ENCODE peak calls at places on chromosomes 2 and 18, in eight cellular contexts. Q is HCT116, V is bronchial epithelial cell, F is PC-9, U is right cardiac atrium, K is astrocyte of the spinal cord, S is fibroblast of lung, C is body of pancreas. E is an unnamed sample.

GRCh38 chr2:56170988-56171387 is 12.8 kb upstream of the CCDC85A start:
- DNase-seq in Q (no peak), V (no peak), F (no peak), U (no peak), K (no peak), S (no peak), C (no peak), E (no peak)

GRCh38 chr2:38026846-38027245 is 49.1 kb downstream of the CYP1B1 start:
- DNase-seq in Q (no peak), V (peak; percentile 80), F (no peak), U (no peak), K (no peak), S (no peak), C (no peak), E (no peak)

GRCh38 chr18:23784811-23785245 is 95.6 kb downstream of the LAMA3 start:
- DNase-seq in Q (no peak), V (peak; percentile 94), F (peak; percentile 42), U (no peak), K (peak; percentile 82), S (peak; percentile 67), C (no peak), E (peak; percentile 82)

GRCh38 chr2:17303054-17303453 is 215.2 kb downstream of the RAD51AP2 start:
- DNase-seq in Q (no peak), V (peak; percentile 100), F (peak; percentile 99), U (no peak), K (peak; percentile 68), S (peak; percentile 73), C (no peak), E (peak; percentile 15)

GRCh38 chr2:38535745-38536506 is 66.8 kb downstream of the HNRNPLL start:
- DNase-seq in Q (peak; percentile 37), V (peak; percentile 28), F (peak; percentile 61), U (peak; percentile 93), K (peak; percentile 55), S (peak; percentile 60), C (peak; percentile 86), E (peak; percentile 68)

GRCh38 chr2:115162454-115163293 is 720.2 kb downstream of the DPP10 start:
- DNase-seq in Q (no peak), V (no peak), F (no peak), U (peak; percentile 35), K (no peak), S (no peak), C (peak; percentile 34), E (no peak)

GRCh38 chr2:41879367-41879871 is 168.4 kb upstream of the PKDCC start:
- DNase-seq in Q (no peak), V (no peak), F (no peak), U (no peak), K (no peak), S (peak; percentile 39), C (no peak), E (no peak)

GRCh38 chr2:210617732-210618330 is 61.4 kb downstream of the CPS1 start:
- DNase-seq in Q (peak; percentile 12), V (peak; percentile 40), F (no peak), U (no peak), K (peak; percentile 58), S (peak; percentile 58), C (peak; percentile 14), E (peak; percentile 68)

GRCh38 chr18:57657566-57657965 is 35.9 kb upstream of the NARS1 start:
- DNase-seq in Q (no peak), V (no peak), F (no peak), U (no peak), K (no peak), S (peak; percentile 31), C (no peak), E (peak; percentile 23)

GRCh38 chr18:61770279-61770678 is 122.5 kb downstream of the RNF152 start:
- DNase-seq in Q (no peak), V (no peak), F (no peak), U (no peak), K (no peak), S (no peak), C (no peak), E (no peak)

GRCh38 chr2:140586379-140586778 is 1544.4 kb downstream of the LRP1B start:
- DNase-seq in Q (peak; percentile 45), V (peak; percentile 15), F (no peak), U (no peak), K (no peak), S (peak; percentile 8), C (peak; percentile 36), E (peak; percentile 26)

GRCh38 chr18:9135912-9136314 is 668 bp upstream of the ANKRD12 start:
- DNase-seq in Q (peak; percentile 43), V (peak; percentile 53), F (peak; percentile 55), U (no peak), K (no peak), S (no peak), C (peak; percentile 60), E (peak; percentile 30)

GRCh38 chr2:99827296-99827999 is 314.9 kb downstream of the AFF3 start:
- DNase-seq in Q (no peak), V (no peak), F (no peak), U (no peak), K (no peak), S (no peak), C (no peak), E (no peak)

GRCh38 chr2:98598781-98599428 is 9.4 kb downstream of the COA5 start:
- DNase-seq in Q (no peak), V (peak; percentile 87), F (peak; percentile 79), U (no peak), K (peak; percentile 25), S (peak; percentile 51), C (no peak), E (peak; percentile 66)

GRCh38 chr2:115165529-115166109 is 723.2 kb downstream of the DPP10 start:
- DNase-seq in Q (no peak), V (peak; percentile 38), F (no peak), U (no peak), K (peak; percentile 14), S (peak; percentile 41), C (peak; percentile 55), E (peak; percentile 53)

GRCh38 chr2:182456784-182457183 is 29.9 kb upstream of the PDE1A start:
- DNase-seq in Q (no peak), V (no peak), F (no peak), U (no peak), K (peak; percentile 49), S (peak; percentile 2), C (no peak), E (peak; percentile 53)

GRCh38 chr2:43127208-43127940 is 99.0 kb downstream of the ZFP36L2 start:
- DNase-seq in Q (peak; percentile 33), V (no peak), F (no peak), U (peak; percentile 91), K (no peak), S (peak; percentile 39), C (peak; percentile 63), E (peak; percentile 56)
- H3K4me3 ChIP-seq in Q (no peak overlapping the region), V (no peak overlapping the region), F (no peak overlapping the region), U (no peak overlapping the region), K (no peak overlapping the region), S (no peak overlapping the region), C (no peak overlapping the region), E (no peak overlapping the region)

GRCh38 chr2:28366149-28366495 is 26.5 kb upstream of the FOSL2 start:
- DNase-seq in Q (no peak), V (no peak), F (no peak), U (no peak), K (no peak), S (no peak), C (no peak), E (no peak)
- H3K4me3 ChIP-seq in Q (no peak overlapping the region), V (no peak overlapping the region), F (no peak overlapping the region), U (no peak overlapping the region), K (no peak overlapping the region), S (no peak overlapping the region), C (no peak overlapping the region), E (no peak overlapping the region)

GRCh38 chr2:229582151-229582550 is 132.2 kb downstream of the DNER start:
- DNase-seq in Q (no peak), V (no peak), F (no peak), U (no peak), K (no peak), S (no peak), C (no peak), E (no peak)

GRCh38 chr2:229575569-229576315 is 138.6 kb downstream of the DNER start:
- DNase-seq in Q (no peak), V (no peak), F (no peak), U (no peak), K (peak; percentile 36), S (peak; percentile 9), C (no peak), E (peak; percentile 16)

GRCh38 chr2:229572434-229573338 is 141.7 kb downstream of the DNER start:
- DNase-seq in Q (no peak), V (no peak), F (no peak), U (no peak), K (no peak), S (no peak), C (no peak), E (peak; percentile 29)

GRCh38 chr2:229578052-229578846 is 136.1 kb downstream of the DNER start:
- DNase-seq in Q (no peak), V (no peak), F (no peak), U (no peak), K (no peak), S (no peak), C (no peak), E (no peak)
- H3K4me3 ChIP-seq in Q (no peak overlapping the region), V (no peak overlapping the region), F (no peak overlapping the region), U (no peak overlapping the region), K (no peak overlapping the region), S (no peak overlapping the region), C (no peak overlapping the region), E (no peak overlapping the region)

GRCh38 chr2:241870611-241871537 is 1.3 kb downstream of the RTP5 start:
- DNase-seq in Q (no peak), V (no peak), F (no peak), U (peak; percentile 57), K (no peak), S (no peak), C (no peak), E (no peak)
- H3K4me3 ChIP-seq in Q (no peak overlapping the region), V (no peak overlapping the region), F (no peak overlapping the region), U (no peak overlapping the region), K (no peak overlapping the region), S (no peak overlapping the region), C (no peak overlapping the region), E (no peak overlapping the region)

DNA sequence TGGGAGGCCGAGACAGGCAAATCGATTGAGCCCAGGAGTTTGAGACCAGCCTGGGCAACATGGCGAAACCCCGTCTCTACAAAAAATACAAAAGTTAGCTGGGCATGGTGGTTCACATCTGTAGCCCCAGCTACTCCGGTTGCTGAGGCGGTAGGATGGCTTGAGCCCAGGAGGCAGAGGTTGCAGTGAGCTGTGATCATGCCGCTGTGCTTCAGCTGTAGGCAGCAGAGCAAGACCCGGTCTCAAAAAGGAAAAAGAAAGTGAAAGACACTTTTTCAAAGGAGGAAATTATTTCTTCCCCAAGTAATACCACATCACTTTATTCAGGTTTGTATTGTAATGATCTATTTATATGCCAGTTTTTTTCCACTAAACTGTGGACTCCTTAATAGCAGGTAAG is 35.7 kb upstream of the TAF4B start:
- DNase-seq in Q (no peak), V (no peak), F (no peak), U (no peak), K (no peak), S (no peak), C (no peak), E (no peak)
- H3K4me3 ChIP-seq in Q (no peak overlapping the region), V (no peak overlapping the region), F (no peak overlapping the region), U (no peak overlapping the region), K (no peak overlapping the region), S (no peak overlapping the region), C (no peak overlapping the region), E (no peak overlapping the region)

GRCh38 chr2:6916736-6917070 is 509 bp upstream of the RNF144A start:
- DNase-seq in Q (no peak), V (no peak), F (no peak), U (no peak), K (no peak), S (no peak), C (no peak), E (no peak)
- H3K4me3 ChIP-seq in Q (no peak overlapping the region), V (no peak overlapping the region), F (no peak overlapping the region), U (no peak overlapping the region), K (peak overlapping the region; percentile 14), S (no peak overlapping the region), C (no peak overlapping the region), E (peak overlapping the region; percentile 34)

GRCh38 chr2:196331816-196332215 is 160.4 kb upstream of the STK17B start:
- DNase-seq in Q (no peak), V (no peak), F (no peak), U (no peak), K (no peak), S (peak; percentile 62), C (no peak), E (peak; percentile 63)
- H3K4me3 ChIP-seq in Q (no peak overlapping the region), V (no peak overlapping the region), F (no peak overlapping the region), U (no peak overlapping the region), K (no peak overlapping the region), S (no peak overlapping the region), C (no peak overlapping the region), E (no peak overlapping the region)

E was measured in fibroblast of pulmonary artery.